ENCODE peak calls at places on chromosomes 2 and 18, in four cellular contexts. X, Z, O and M are unnamed samples.

GRCh38 chr2:226431301-226431955 is 368.2 kb downstream of the IRS1 start:
- DNase-seq in X (no peak), Z (peak; percentile 49), O (no peak), M (no peak)

GRCh38 chr2:23826079-23826478 is 100.8 kb downstream of the ATAD2B start:
- DNase-seq in X (no peak), Z (no peak), O (no peak), M (no peak)

GRCh38 chr2:45826889-45827635 is 175.6 kb downstream of the PRKCE start:
- DNase-seq in X (no peak), Z (no peak), O (no peak), M (no peak)

GRCh38 chr2:200451506-200451905 is 58.4 kb downstream of the KCTD18 start:
- DNase-seq in X (no peak), Z (no peak), O (no peak), M (no peak)

GRCh38 chr18:3211236-3211992 is 8.4 kb downstream of the MYOM1 start:
- DNase-seq in X (no peak), Z (peak; percentile 69), O (no peak), M (no peak)

GRCh38 chr18:926946-927345 is 22.3 kb downstream of the ADCYAP1 start:
- DNase-seq in X (no peak), Z (no peak), O (no peak), M (no peak)

GRCh38 chr2:159114835-159115234 is 146.4 kb downstream of the TANC1 start:
- DNase-seq in X (no peak), Z (no peak), O (no peak), M (no peak)

GRCh38 chr2:64177315-64177714 is 33.1 kb upstream of the PELI1 start:
- DNase-seq in X (no peak), Z (no peak), O (no peak), M (no peak)

GRCh38 chr18:72107647-72108046 is 436.5 kb downstream of the CBLN2 start:
- DNase-seq in X (no peak), Z (no peak), O (no peak), M (no peak)

GRCh38 chr18:1585881-1586488 is 681.3 kb downstream of the ADCYAP1 start:
- DNase-seq in X (peak; percentile 4), Z (peak; percentile 20), O (peak; percentile 13), M (peak; percentile 20)

GRCh38 chr2:219658447-219658846 is 31.0 kb downstream of the SLC4A3 start:
- DNase-seq in X (no peak), Z (no peak), O (no peak), M (no peak)

GRCh38 chr2:20563833-20564232 is 87.1 kb downstream of the HS1BP3 start:
- DNase-seq in X (no peak), Z (no peak), O (no peak), M (no peak)

GRCh38 chr2:20565623-20566236 is 85.2 kb downstream of the HS1BP3 start:
- DNase-seq in X (no peak), Z (peak; percentile 63), O (no peak), M (no peak)

GRCh38 chr2:20567159-20567925 is 83.6 kb downstream of the HS1BP3 start:
- DNase-seq in X (no peak), Z (peak; percentile 46), O (no peak), M (no peak)

GRCh38 chr2:20563251-20563650 is 87.6 kb downstream of the HS1BP3 start:
- DNase-seq in X (no peak), Z (no peak), O (no peak), M (no peak)

DNA sequence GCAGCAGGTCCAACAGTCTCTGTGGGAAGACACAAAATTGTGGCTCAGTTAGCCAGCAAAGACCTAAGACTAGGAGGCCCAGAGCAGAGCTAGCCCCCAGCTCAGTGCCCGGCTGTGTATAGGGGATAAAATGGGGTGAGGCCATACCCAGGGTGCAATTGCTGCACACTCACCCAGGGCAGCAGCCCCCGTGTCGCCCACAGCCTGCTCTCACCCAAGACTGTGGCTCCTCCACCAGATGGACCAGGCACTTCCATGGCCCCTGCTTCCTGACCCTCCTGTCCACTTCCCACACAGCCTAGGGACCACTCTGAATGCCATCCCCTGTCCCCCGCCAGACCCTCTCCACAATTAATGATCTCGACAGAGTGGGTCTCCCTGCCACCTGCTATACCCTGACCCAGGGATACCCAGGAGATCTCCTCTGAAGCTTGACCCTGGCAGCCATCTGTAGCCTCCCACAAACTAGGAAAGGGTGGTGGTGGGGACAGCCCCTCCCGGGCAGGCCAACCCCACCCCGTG is 85.7 kb downstream of the HS1BP3 start:
- DNase-seq in X (no peak), Z (no peak), O (no peak), M (no peak)
- TF ChIP-seq FOXK2 in X (no peak), Z (no peak), O (no peak), M (no peak)

GRCh38 chr2:172249986-172250385 is 147.3 kb upstream of the DLX2 start:
- DNase-seq in X (no peak), Z (no peak), O (no peak), M (no peak)
- TF ChIP-seq FOXK2 in X (no peak), Z (no peak), O (no peak), M (no peak)

DNA sequence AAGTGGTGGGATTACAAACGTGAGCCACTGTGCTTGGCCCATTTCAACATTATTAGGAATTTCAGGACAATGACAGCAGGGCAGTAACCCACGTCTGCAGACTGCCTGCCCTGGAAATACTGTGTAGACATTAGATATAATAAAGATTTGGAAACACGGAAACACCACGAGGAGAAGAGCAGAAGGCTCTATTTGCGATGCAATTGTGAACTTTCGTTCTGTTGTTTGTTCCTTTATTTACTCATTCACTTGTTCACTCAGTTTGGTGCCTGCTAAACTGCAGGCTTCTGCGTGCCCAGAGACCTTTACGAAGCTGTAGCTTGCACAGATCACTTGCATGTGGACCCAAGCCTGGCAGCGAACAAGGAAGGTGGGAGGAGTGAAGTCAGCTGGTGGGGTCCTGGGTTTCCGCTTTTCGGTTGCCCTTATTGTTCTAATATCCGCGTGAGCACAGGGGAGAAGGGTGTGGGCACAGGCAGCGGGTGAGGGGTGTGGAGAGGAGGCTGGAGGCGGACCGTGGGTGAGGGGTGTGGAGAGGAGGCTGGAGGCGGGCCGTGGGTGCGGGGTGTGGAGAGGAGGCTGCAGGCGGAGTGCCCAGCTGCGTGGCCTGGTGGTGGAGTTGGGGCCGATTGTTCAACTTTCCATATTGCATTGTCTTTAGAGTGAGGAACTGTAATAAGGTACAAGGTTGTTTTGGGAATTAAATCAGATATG is 3.4 kb downstream of the COLEC11 start:
- DNase-seq in X (no peak), Z (no peak), O (no peak), M (no peak)
- TF ChIP-seq FOXK2 in X (no peak), Z (no peak), O (no peak), M (no peak)

DNA sequence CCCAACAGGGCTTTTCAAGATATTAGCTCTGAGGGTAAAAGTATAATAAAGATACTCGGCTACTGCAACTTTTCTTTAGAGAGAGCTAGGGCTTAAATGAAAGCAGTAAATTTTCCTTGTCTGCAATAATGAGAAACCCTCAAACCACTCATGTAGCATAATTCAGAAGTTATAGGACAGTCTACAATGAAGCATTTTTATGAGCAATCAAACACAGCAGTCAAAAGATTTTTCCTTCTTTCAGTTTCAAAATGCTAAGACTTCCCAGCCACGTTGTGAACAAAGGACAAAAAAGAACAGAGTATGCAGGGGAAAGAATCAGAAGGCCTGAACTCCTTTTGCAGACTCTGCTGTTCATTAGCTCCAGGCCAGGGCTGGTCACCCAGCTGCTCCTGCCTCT is 35.3 kb upstream of the CDC42EP3 start:
- DNase-seq in X (no peak), Z (no peak), O (no peak), M (no peak)
- TF ChIP-seq FOXK2 in X (no peak), Z (no peak), O (no peak), M (no peak)

GRCh38 chr2:88669371-88670214 is 21.9 kb upstream of the RPIA start:
- DNase-seq in X (peak; percentile 32), Z (peak; percentile 58), O (peak; percentile 52), M (peak; percentile 48)
- TF ChIP-seq FOXK2 in X (no peak), Z (no peak), O (no peak), M (no peak)

DNA sequence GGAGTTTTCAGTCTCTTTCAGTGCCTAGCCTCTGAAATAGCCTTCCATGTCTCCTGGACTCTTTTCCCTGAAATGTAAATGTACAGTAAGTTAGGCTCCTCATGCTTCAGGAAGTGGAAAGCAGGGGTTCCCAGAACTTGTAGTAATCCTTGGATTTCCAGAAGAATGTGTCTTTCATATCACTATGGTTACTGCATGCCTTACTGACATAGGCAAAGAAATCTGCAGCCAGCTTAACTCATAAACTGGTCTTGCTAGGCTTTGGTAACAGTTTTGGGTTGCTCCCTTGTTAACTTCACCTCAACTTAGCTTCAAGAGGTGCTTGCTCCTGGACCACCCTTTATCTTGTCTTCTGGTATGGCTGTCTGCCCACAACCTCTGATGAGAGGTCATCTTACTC is 686.8 kb upstream of the DDX18 start:
- DNase-seq in X (no peak), Z (no peak), O (no peak), M (no peak)
- TF ChIP-seq FOXK2 in X (no peak), Z (no peak), O (no peak), M (no peak)

GRCh38 chr18:48957136-48957535 is 6.4 kb upstream of the SMAD7 start:
- DNase-seq in X (no peak), Z (no peak), O (no peak), M (no peak)
- TF ChIP-seq FOXK2 in X (no peak), Z (no peak), O (no peak), M (no peak)